ENCODE peak calls at places on chromosome 19, in nine cellular contexts. J is tibial nerve, S is fibroblast of lung, W is breast epithelium, B is brain microvascular endothelial cell, V is heart left ventricle, P is stomach, A is neural progenitor cell, F is cardiac muscle cell. O is an unnamed sample.

GRCh38 chr19:49355890-49356289 is 6.3 kb downstream of the TEAD2 start:
- DNase-seq in W (no peak), P (no peak), S (no peak), B (no peak), F (peak; percentile 72), V (no peak), A (no peak), J (no peak), O (no peak)

GRCh38 chr19:23002690-23003422 is at the start of gene ZNF728:
- DNase-seq in P (no peak), J (peak; percentile 29), W (peak; percentile 61), A (no peak), S (no peak), V (peak; percentile 93), B (no peak), F (peak; percentile 3), O (no peak)

GRCh38 chr19:19423322-19423721 is 17.8 kb downstream of the GATAD2A start:
- DNase-seq in W (no peak), P (no peak), B (no peak), J (no peak), F (no peak), A (no peak), V (no peak), S (no peak), O (no peak)

GRCh38 chr19:8423821-8424223 is 10.7 kb downstream of the MARCHF2 start:
- DNase-seq in J (peak; percentile 96), W (peak; percentile 91), P (peak; percentile 89), A (no peak), S (peak; percentile 99), B (peak; percentile 97), F (peak; percentile 99), V (peak; percentile 96), O (no peak)

GRCh38 chr19:10092648-10093294 is 6.7 kb downstream of the SHFL start:
- DNase-seq in S (no peak), V (no peak), F (no peak), P (no peak), W (no peak), B (no peak), A (no peak), J (no peak), O (no peak)

GRCh38 chr19:58091251-58091995 is 6.6 kb downstream of the ZSCAN18 start:
- DNase-seq in A (no peak), S (no peak), W (no peak), J (no peak), B (no peak), P (no peak), F (no peak), V (no peak), O (no peak)

GRCh38 chr19:18587962-18588610 is 512 bp upstream of the REX1BD start:
- DNase-seq in S (no peak), V (no peak), A (no peak), P (no peak), B (no peak), J (no peak), W (no peak), F (no peak), O (peak; percentile 8)

GRCh38 chr19:294819-295686 is 3.9 kb upstream of the PLPP2 start:
- DNase-seq in V (no peak), S (no peak), P (peak; percentile 68), W (peak; percentile 62), A (peak; percentile 80), B (peak; percentile 18), J (no peak), F (peak; percentile 32), O (peak; percentile 44)

GRCh38 chr19:49687566-49688316 is 1.7 kb upstream of the ADM5 start:
- DNase-seq in A (no peak), W (no peak), V (no peak), P (no peak), J (no peak), S (no peak), B (no peak), F (no peak), O (no peak)

GRCh38 chr19:14677464-14677863 is 2.8 kb upstream of the ADGRE3 start:
- DNase-seq in P (no peak), V (no peak), F (no peak), B (no peak), W (no peak), A (no peak), J (no peak), S (no peak), O (no peak)

GRCh38 chr19:45577111-45577905 is 7.3 kb downstream of the OPA3 start:
- DNase-seq in P (peak; percentile 71), J (no peak), V (peak; percentile 83), A (no peak), W (no peak), F (peak; percentile 87), S (peak; percentile 86), B (peak; percentile 94), O (peak; percentile 63)
- H3K27ac ChIP-seq in P (peak overlapping the region; percentile 74), J (no peak overlapping the region), V (peak overlapping the region; percentile 28), A (peak overlapping the region; percentile 63), W (peak overlapping the region; percentile 66), F (peak overlapping the region; percentile 66), S (peak overlapping the region; percentile 69), B (peak overlapping the region; percentile 74), O (peak overlapping the region; percentile 43)

GRCh38 chr19:40513345-40513678 is 46.5 kb downstream of the SPTBN4 start:
- DNase-seq in J (no peak), B (no peak), W (no peak), P (no peak), S (no peak), V (no peak), A (no peak), F (no peak), O (no peak)

GRCh38 chr19:40512473-40513344 is 45.9 kb downstream of the SPTBN4 start:
- DNase-seq in S (no peak), A (peak; percentile 81), V (no peak), J (no peak), B (peak; percentile 9), P (peak; percentile 27), F (peak; percentile 33), W (no peak), O (peak; percentile 57)

GRCh38 chr19:40510526-40511115 is 43.8 kb downstream of the SPTBN4 start:
- DNase-seq in W (no peak), A (no peak), J (no peak), V (no peak), B (no peak), F (no peak), P (no peak), S (no peak), O (no peak)

GRCh38 chr19:40511487-40511886 is 44.7 kb downstream of the SPTBN4 start:
- DNase-seq in V (no peak), S (no peak), F (no peak), P (no peak), W (no peak), J (no peak), A (no peak), B (no peak), O (no peak)

DNA sequence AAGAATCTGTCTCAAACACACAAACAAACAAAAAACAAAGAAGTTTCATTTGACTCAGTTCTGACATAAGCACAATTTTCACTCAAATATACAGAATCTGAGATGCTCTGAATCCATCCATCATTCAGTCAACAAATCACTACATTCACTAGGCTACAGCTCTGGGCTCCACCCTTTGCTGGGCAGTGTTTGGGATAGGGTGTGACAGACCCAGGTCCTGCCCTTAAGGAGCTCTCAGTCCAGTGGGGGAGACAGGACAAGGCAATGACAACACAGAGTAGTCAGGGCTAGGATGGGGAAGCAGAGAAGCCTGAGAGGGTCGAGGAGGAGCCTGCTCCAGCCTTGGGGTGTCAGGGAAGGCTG is 45.3 kb downstream of the SPTBN4 start:
- DNase-seq in J (no peak), W (no peak), S (no peak), B (no peak), A (no peak), P (no peak), F (no peak), V (no peak), O (no peak)
- H3K27me3 ChIP-seq in J (peaks cover 32% of the 10 kb centered on the region), W (peaks cover 27% of the 10 kb centered on the region), S (peaks cover 21% of the 10 kb centered on the region), B (peaks cover 41% of the 10 kb centered on the region), A (peaks cover 87% of the 10 kb centered on the region), P (peaks cover 4% of the 10 kb centered on the region), F (peaks cover 90% of the 10 kb centered on the region), V (peaks cover 41% of the 10 kb centered on the region), O (peaks cover 17% of the 10 kb centered on the region)

DNA sequence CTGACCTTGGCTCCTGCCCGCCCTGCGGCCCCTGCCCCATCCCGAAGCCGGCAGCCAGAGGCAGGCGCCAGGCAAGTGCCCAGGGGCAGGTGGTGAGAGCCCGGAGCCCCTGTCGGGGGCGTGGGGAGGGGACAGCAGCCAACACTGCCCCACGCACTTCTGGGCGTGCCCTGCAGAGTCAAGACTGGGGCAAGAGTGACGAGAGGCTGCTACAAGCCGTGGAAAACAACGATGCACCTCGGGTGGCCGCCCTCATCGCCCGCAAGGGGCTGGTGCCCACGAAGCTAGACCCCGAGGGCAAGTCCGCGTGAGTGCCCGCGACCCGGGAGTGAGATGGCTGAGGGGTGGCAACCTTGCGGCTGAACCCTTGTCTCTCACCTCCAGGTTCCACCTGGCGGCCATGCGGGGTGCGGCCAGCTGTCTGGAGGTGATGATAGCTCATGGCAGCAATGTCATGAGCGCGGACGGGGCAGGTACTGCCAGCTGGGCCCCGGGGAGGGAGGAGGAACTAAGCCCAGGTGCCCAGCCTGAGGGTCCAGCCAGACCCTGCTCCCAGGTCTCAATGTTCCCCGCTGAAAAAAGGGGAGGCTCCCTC is 17.3 kb downstream of the ANKRD24 start:
- DNase-seq in A (peak; percentile 37), S (no peak), B (no peak), W (no peak), V (no peak), J (no peak), F (no peak), P (no peak), O (no peak)
- TF ChIP-seq CTCF in A (peak; percentile 37), S (no peak), B (no peak), W (no peak), V (no peak), J (no peak), F (no peak), P (no peak), O (no peak)

GRCh38 chr19:38701455-38702063 is 42.7 kb downstream of the CAPN12 start:
- DNase-seq in W (no peak), P (no peak), F (no peak), A (no peak), V (no peak), S (peak; percentile 85), J (no peak), B (no peak), O (no peak)

GRCh38 chr19:38700350-38700932 is 43.8 kb downstream of the CAPN12 start:
- DNase-seq in F (no peak), V (no peak), P (no peak), W (no peak), J (no peak), S (no peak), A (no peak), B (no peak), O (no peak)

GRCh38 chr19:38703509-38703908 is 40.8 kb downstream of the CAPN12 start:
- DNase-seq in S (no peak), W (no peak), J (no peak), A (no peak), P (no peak), V (no peak), B (no peak), F (no peak), O (no peak)

GRCh38 chr19:38700933-38701454 is 43.3 kb downstream of the CAPN12 start:
- DNase-seq in P (no peak), W (no peak), F (no peak), B (no peak), S (no peak), V (no peak), J (no peak), A (no peak), O (no peak)

DNA sequence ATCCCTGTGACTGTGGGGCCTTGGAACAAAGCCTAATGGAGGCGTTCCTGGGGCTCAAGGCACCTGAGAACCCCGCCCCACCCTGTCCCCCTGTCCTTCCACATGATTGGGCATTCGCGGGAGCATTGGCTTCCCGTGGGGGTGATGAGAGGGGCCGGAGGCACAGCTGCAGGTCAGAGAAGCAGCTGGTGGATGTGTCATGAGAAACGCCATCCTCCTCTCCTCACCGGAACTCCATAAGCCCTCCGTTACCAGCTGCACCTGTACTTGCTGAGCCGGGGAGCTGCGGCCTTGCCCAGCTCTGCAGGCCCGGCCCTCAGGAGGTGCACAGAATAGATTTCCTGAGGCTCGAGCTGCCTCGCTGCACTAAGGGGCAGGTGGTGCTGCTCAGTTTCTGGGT is 42.0 kb downstream of the CAPN12 start:
- DNase-seq in V (no peak), S (no peak), B (no peak), J (no peak), P (no peak), W (no peak), F (no peak), A (no peak), O (no peak)
- H3K27ac ChIP-seq in V (peak overlapping the region; percentile 81), S (peak overlapping the region; percentile 65), B (no peak overlapping the region), J (peak overlapping the region; percentile 71), P (peak overlapping the region; percentile 96), W (peak overlapping the region; percentile 85), F (peak overlapping the region; percentile 66), A (no peak overlapping the region), O (no peak overlapping the region)